ENCODE peak calls at places on chromosomes 11 and 22, in six cellular contexts. One of them, this sample, is unnamed.

GRCh38 chr11:117217141-117217609 is 14.7 kb downstream of the PCSK7 start:
- DNase-seq in IMR-90: peak
- DNase-seq in CD8-positive, alpha-beta T cell: no peak
- DNase-seq in gastrocnemius medialis: no peak
- DNase-seq in prostate gland: no peak
- DNase-seq in dorsolateral prefrontal cortex: no peak
- DNase-seq in this sample: peak

GRCh38 chr22:49156662-49157285 is 670.9 kb downstream of the BRD1 start:
- DNase-seq in dorsolateral prefrontal cortex: no peak
- DNase-seq in CD8-positive, alpha-beta T cell: no peak
- DNase-seq in prostate gland: peak
- DNase-seq in gastrocnemius medialis: no peak
- DNase-seq in IMR-90: no peak
- DNase-seq in this sample: no peak

GRCh38 chr11:112249871-112250590 is 10.6 kb downstream of the PLET1 start:
- DNase-seq in dorsolateral prefrontal cortex: no peak
- DNase-seq in gastrocnemius medialis: no peak
- DNase-seq in IMR-90: no peak
- DNase-seq in CD8-positive, alpha-beta T cell: no peak
- DNase-seq in prostate gland: no peak
- DNase-seq in this sample: no peak

GRCh38 chr11:59380263-59381059 is 21.8 kb downstream of the OR5AN1 start:
- DNase-seq in gastrocnemius medialis: no peak
- DNase-seq in prostate gland: no peak
- DNase-seq in IMR-90: no peak
- DNase-seq in CD8-positive, alpha-beta T cell: no peak
- DNase-seq in dorsolateral prefrontal cortex: no peak
- DNase-seq in this sample: no peak

GRCh38 chr11:60831501-60832079 is 10.3 kb upstream of the CCDC86 start:
- DNase-seq in gastrocnemius medialis: no peak
- DNase-seq in dorsolateral prefrontal cortex: no peak
- DNase-seq in prostate gland: no peak
- DNase-seq in CD8-positive, alpha-beta T cell: no peak
- DNase-seq in IMR-90: peak
- DNase-seq in this sample: peak

GRCh38 chr11:289145-289705 is 299 bp downstream of the PGGHG start:
- DNase-seq in prostate gland: peak
- DNase-seq in IMR-90: no peak
- DNase-seq in CD8-positive, alpha-beta T cell: no peak
- DNase-seq in gastrocnemius medialis: no peak
- DNase-seq in dorsolateral prefrontal cortex: no peak
- DNase-seq in this sample: no peak

GRCh38 chr11:82902086-82902485 is 550 bp downstream of the DDIAS start:
- DNase-seq in prostate gland: no peak
- DNase-seq in dorsolateral prefrontal cortex: no peak
- DNase-seq in CD8-positive, alpha-beta T cell: no peak
- DNase-seq in gastrocnemius medialis: no peak
- DNase-seq in IMR-90: no peak
- DNase-seq in this sample: no peak

GRCh38 chr11:120756931-120757330 is 245.4 kb downstream of the GRIK4 start:
- DNase-seq in CD8-positive, alpha-beta T cell: no peak
- DNase-seq in prostate gland: no peak
- DNase-seq in gastrocnemius medialis: no peak
- DNase-seq in IMR-90: no peak
- DNase-seq in dorsolateral prefrontal cortex: no peak
- DNase-seq in this sample: no peak

GRCh38 chr11:62652156-62653006 is 721 bp downstream of the INTS5 start:
- DNase-seq in prostate gland: no peak
- DNase-seq in dorsolateral prefrontal cortex: no peak
- DNase-seq in IMR-90: no peak
- DNase-seq in CD8-positive, alpha-beta T cell: no peak
- DNase-seq in gastrocnemius medialis: no peak
- DNase-seq in this sample: no peak

GRCh38 chr22:19285831-19286230 is 5.7 kb downstream of the CLTCL1 start:
- DNase-seq in CD8-positive, alpha-beta T cell: no peak
- DNase-seq in prostate gland: no peak
- DNase-seq in dorsolateral prefrontal cortex: no peak
- DNase-seq in gastrocnemius medialis: no peak
- DNase-seq in IMR-90: no peak
- DNase-seq in this sample: no peak

GRCh38 chr22:37852418-37852817 is 3.2 kb downstream of the EIF3L start:
- DNase-seq in IMR-90: no peak
- DNase-seq in prostate gland: no peak
- DNase-seq in CD8-positive, alpha-beta T cell: no peak
- DNase-seq in gastrocnemius medialis: no peak
- DNase-seq in dorsolateral prefrontal cortex: no peak
- DNase-seq in this sample: no peak

GRCh38 chr11:61912991-61913698 is 4.2 kb downstream of the RAB3IL1 start:
- DNase-seq in dorsolateral prefrontal cortex: peak
- DNase-seq in CD8-positive, alpha-beta T cell: no peak
- DNase-seq in IMR-90: no peak
- DNase-seq in gastrocnemius medialis: peak
- DNase-seq in prostate gland: no peak
- DNase-seq in this sample: no peak

GRCh38 chr11:32366671-32367070 is 68.7 kb downstream of the WT1 start:
- DNase-seq in dorsolateral prefrontal cortex: no peak
- DNase-seq in prostate gland: no peak
- DNase-seq in IMR-90: no peak
- DNase-seq in gastrocnemius medialis: no peak
- DNase-seq in CD8-positive, alpha-beta T cell: no peak
- DNase-seq in this sample: no peak

GRCh38 chr11:12090761-12091261 is 19.6 kb upstream of the MICAL2 start:
- DNase-seq in prostate gland: no peak
- DNase-seq in CD8-positive, alpha-beta T cell: no peak
- DNase-seq in dorsolateral prefrontal cortex: no peak
- DNase-seq in gastrocnemius medialis: no peak
- DNase-seq in IMR-90: no peak
- DNase-seq in this sample: no peak

DNA sequence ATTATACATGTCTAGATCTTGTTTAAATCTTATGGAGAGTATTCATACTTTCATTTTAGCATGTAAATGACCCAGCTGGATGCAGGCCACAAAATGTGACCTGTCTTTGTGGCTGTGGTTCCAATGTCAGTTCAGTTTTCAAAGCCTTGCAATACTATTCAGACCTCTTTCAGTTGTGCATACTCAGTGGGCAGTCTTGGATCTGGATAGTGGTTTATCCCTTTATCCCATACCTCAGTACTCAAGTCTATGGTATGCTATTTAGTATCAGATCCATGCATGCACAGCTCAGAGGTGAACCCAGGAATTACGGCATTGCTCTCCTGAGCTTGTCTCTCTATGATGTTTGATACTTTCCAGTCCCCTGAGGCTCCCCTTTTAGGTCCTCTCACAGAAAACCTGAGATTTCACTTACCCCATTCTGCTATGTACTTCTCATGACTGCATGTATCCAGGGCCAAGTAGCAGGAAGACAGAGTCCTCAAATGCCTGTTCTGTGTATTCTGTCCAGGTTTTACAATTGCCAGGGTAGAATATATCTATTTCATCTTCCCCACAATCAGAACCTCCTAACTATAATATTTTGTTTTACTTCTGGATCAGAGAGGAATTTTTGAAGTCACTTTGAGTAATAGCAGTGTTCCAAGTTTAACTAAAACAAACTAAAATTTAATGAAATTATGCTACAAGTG is 6.9 kb upstream of the P4HA3 start:
- DNase-seq in dorsolateral prefrontal cortex: no peak
- DNase-seq in prostate gland: no peak
- DNase-seq in CD8-positive, alpha-beta T cell: no peak
- DNase-seq in gastrocnemius medialis: no peak
- DNase-seq in IMR-90: peak
- DNase-seq in this sample: peak
- TF ChIP-seq CTCF in dorsolateral prefrontal cortex: no peak
- TF ChIP-seq CTCF in prostate gland: no peak
- TF ChIP-seq CTCF in CD8-positive, alpha-beta T cell: no peak
- TF ChIP-seq CTCF in gastrocnemius medialis: no peak
- TF ChIP-seq CTCF in IMR-90: peak
- TF ChIP-seq CTCF in this sample: peak

DNA sequence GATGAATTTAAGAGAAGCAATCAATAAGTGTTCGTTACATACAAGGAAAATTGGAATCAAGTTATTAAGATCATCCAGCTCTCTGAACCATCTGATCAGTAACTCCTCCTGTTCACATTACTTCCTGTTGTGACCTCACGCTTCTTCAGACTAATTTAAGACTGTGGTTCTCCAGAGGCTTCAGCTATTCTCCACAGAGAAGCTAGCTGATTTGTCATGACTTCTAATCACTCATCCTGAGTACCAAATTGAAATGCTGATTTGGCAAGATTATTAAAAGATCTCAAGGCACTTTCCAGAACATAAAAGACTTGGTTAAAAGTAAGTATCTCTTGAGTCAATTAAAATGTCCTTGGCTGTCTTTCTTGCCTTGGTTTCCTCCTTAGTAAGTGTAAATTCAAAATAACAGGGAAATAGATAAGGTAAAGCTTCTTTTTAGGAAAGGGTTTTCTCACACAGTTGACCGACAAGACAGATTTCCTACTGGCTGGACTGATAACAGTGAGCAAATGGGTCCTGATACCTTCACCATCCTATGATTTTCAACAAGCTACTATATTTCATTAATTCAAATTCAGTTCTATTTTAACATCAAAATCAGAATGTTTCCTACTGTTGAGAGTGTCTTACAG is 38.5 kb downstream of the GAB2 start:
- DNase-seq in IMR-90: peak
- DNase-seq in gastrocnemius medialis: no peak
- DNase-seq in dorsolateral prefrontal cortex: no peak
- DNase-seq in prostate gland: no peak
- DNase-seq in CD8-positive, alpha-beta T cell: no peak
- DNase-seq in this sample: peak
- H3K4me3 ChIP-seq in IMR-90: no peak
- H3K4me3 ChIP-seq in gastrocnemius medialis: no peak
- H3K4me3 ChIP-seq in dorsolateral prefrontal cortex: no peak
- H3K4me3 ChIP-seq in prostate gland: no peak
- H3K4me3 ChIP-seq in CD8-positive, alpha-beta T cell: no peak
- H3K4me3 ChIP-seq in this sample: no peak

DNA sequence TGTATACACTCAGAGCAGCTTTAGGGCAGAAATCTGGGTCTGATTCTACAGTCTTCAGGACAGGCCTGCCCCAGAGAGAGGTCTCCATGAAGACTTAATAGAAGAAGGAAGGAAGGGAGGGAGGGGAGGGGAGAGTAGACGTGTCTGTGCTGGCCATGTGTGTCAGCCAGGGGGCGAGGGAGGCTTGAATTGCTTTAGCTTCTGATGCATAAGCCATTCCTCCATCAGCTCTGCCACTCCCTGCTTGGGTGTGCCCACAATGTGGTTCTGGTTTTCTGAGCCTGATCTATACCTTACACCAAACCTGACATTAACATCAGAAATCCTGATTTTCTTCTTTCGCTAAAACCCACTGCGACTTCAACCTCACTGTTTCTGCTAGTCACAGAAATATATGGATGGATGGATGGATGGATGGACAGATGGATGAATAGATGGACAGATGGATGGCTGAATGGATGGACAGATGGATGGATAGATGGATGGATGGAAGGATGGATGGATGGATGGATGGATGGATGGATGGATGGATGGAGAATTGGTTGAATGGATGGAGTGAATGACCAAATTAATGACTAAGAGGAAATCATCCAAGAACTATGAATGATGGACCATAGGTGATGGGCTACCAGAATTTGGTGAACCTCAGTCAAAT is 56.5 kb upstream of the PRDM11 start:
- DNase-seq in IMR-90: peak
- DNase-seq in CD8-positive, alpha-beta T cell: no peak
- DNase-seq in prostate gland: no peak
- DNase-seq in gastrocnemius medialis: no peak
- DNase-seq in dorsolateral prefrontal cortex: no peak
- DNase-seq in this sample: peak
- TF ChIP-seq CTCF in IMR-90: peak
- TF ChIP-seq CTCF in CD8-positive, alpha-beta T cell: no peak
- TF ChIP-seq CTCF in prostate gland: no peak
- TF ChIP-seq CTCF in gastrocnemius medialis: no peak
- TF ChIP-seq CTCF in dorsolateral prefrontal cortex: no peak
- TF ChIP-seq CTCF in this sample: peak

GRCh38 chr22:32803020-32803758 is 1.7 kb downstream of the TIMP3 start:
- DNase-seq in IMR-90: peak
- DNase-seq in dorsolateral prefrontal cortex: no peak
- DNase-seq in prostate gland: no peak
- DNase-seq in gastrocnemius medialis: no peak
- DNase-seq in CD8-positive, alpha-beta T cell: no peak
- DNase-seq in this sample: peak

GRCh38 chr22:32805586-32805881 is 4.0 kb downstream of the TIMP3 start:
- DNase-seq in IMR-90: no peak
- DNase-seq in gastrocnemius medialis: no peak
- DNase-seq in dorsolateral prefrontal cortex: no peak
- DNase-seq in CD8-positive, alpha-beta T cell: no peak
- DNase-seq in prostate gland: no peak
- DNase-seq in this sample: no peak

GRCh38 chr22:32804036-32804435 is 2.5 kb downstream of the TIMP3 start:
- DNase-seq in dorsolateral prefrontal cortex: no peak
- DNase-seq in CD8-positive, alpha-beta T cell: no peak
- DNase-seq in prostate gland: no peak
- DNase-seq in gastrocnemius medialis: no peak
- DNase-seq in IMR-90: peak
- DNase-seq in this sample: peak

GRCh38 chr22:32806296-32806695 is 4.8 kb downstream of the TIMP3 start:
- DNase-seq in gastrocnemius medialis: no peak
- DNase-seq in prostate gland: no peak
- DNase-seq in CD8-positive, alpha-beta T cell: no peak
- DNase-seq in IMR-90: no peak
- DNase-seq in dorsolateral prefrontal cortex: no peak
- DNase-seq in this sample: no peak

GRCh38 chr22:32804823-32805585 is 3.5 kb downstream of the TIMP3 start:
- DNase-seq in IMR-90: no peak
- DNase-seq in gastrocnemius medialis: no peak
- DNase-seq in dorsolateral prefrontal cortex: no peak
- DNase-seq in CD8-positive, alpha-beta T cell: no peak
- DNase-seq in prostate gland: no peak
- DNase-seq in this sample: no peak
- H3K4me3 ChIP-seq in IMR-90: peak
- H3K4me3 ChIP-seq in gastrocnemius medialis: peak
- H3K4me3 ChIP-seq in dorsolateral prefrontal cortex: peak
- H3K4me3 ChIP-seq in CD8-positive, alpha-beta T cell: no peak
- H3K4me3 ChIP-seq in prostate gland: peak
- H3K4me3 ChIP-seq in this sample: peak

GRCh38 chr11:66283461-66284105 is 5.4 kb downstream of the YIF1A start:
- DNase-seq in CD8-positive, alpha-beta T cell: no peak
- DNase-seq in gastrocnemius medialis: no peak
- DNase-seq in dorsolateral prefrontal cortex: no peak
- DNase-seq in prostate gland: no peak
- DNase-seq in IMR-90: no peak
- DNase-seq in this sample: no peak
- TF ChIP-seq CTCF in CD8-positive, alpha-beta T cell: no peak
- TF ChIP-seq CTCF in gastrocnemius medialis: no peak
- TF ChIP-seq CTCF in dorsolateral prefrontal cortex: no peak
- TF ChIP-seq CTCF in prostate gland: no peak
- TF ChIP-seq CTCF in IMR-90: no peak
- TF ChIP-seq CTCF in this sample: no peak

GRCh38 chr22:50577987-50578775 is at the start of gene CPT1B:
- DNase-seq in dorsolateral prefrontal cortex: no peak
- DNase-seq in IMR-90: peak
- DNase-seq in gastrocnemius medialis: peak
- DNase-seq in prostate gland: no peak
- DNase-seq in CD8-positive, alpha-beta T cell: no peak
- DNase-seq in this sample: peak
- H3K4me3 ChIP-seq in dorsolateral prefrontal cortex: no peak
- H3K4me3 ChIP-seq in IMR-90: no peak
- H3K4me3 ChIP-seq in gastrocnemius medialis: peak
- H3K4me3 ChIP-seq in prostate gland: no peak
- H3K4me3 ChIP-seq in CD8-positive, alpha-beta T cell: no peak
- H3K4me3 ChIP-seq in this sample: no peak

This sample was measured in fibroblast of mammary gland.